ENCODE peak calls at places on chromosome 10, in eight cellular contexts. B is GM12865, C is brain microvascular endothelial cell, Z is DND-41, R is psoas muscle, V is BJ, T is mucosa of descending colon, D is hepatocyte. O is an unnamed sample.

GRCh38 chr10:15141136-15142067 is 27.1 kb downstream of the NMT2 start:
- DNase-seq in T (no peak), R (no peak), B (peak; percentile 84), C (peak; percentile 25), V (no peak), Z (peak; percentile 56), D (no peak), O (no peak)

GRCh38 chr10:102112210-102112817 is 7.9 kb downstream of the LDB1 start:
- DNase-seq in Z (no peak), D (no peak), T (no peak), C (no peak), V (no peak), B (no peak), R (no peak), O (no peak)

GRCh38 chr10:4883079-4883739 is 57.2 kb downstream of the AKR1E2 start:
- DNase-seq in D (no peak), R (no peak), T (no peak), B (no peak), C (no peak), Z (no peak), V (no peak), O (no peak)

GRCh38 chr10:48249763-48250351 is 24.6 kb downstream of the FRMPD2 start:
- DNase-seq in C (no peak), B (no peak), V (no peak), R (no peak), D (no peak), T (no peak), Z (peak; percentile 3), O (no peak)

GRCh38 chr10:12934777-12935176 is 66.7 kb downstream of the CCDC3 start:
- DNase-seq in C (peak; percentile 59), B (no peak), R (no peak), Z (no peak), T (no peak), V (no peak), D (no peak), O (no peak)

GRCh38 chr10:90987383-90987782 is 66.5 kb upstream of the ANKRD1 start:
- DNase-seq in C (no peak), B (no peak), T (no peak), V (no peak), Z (no peak), R (no peak), D (no peak), O (no peak)

GRCh38 chr10:29957887-29958330 is 101.5 kb downstream of the JCAD start:
- DNase-seq in D (no peak), C (peak; percentile 10), V (no peak), R (peak; percentile 87), T (no peak), B (peak; percentile 61), Z (no peak), O (no peak)

GRCh38 chr10:27995311-27995710 is 3.6 kb downstream of the ODAD2 start:
- DNase-seq in D (no peak), V (no peak), T (no peak), R (no peak), Z (no peak), B (no peak), C (no peak), O (no peak)

GRCh38 chr10:128859738-128860386 is 607.2 kb upstream of the MGMT start:
- DNase-seq in Z (peak; percentile 46), V (no peak), B (peak; percentile 43), D (peak; percentile 44), C (peak; percentile 20), R (no peak), T (no peak), O (no peak)

GRCh38 chr10:61971016-61971350 is 69.5 kb downstream of the ARID5B start:
- DNase-seq in R (no peak), V (no peak), C (no peak), B (no peak), Z (no peak), D (no peak), T (no peak), O (no peak)

GRCh38 chr10:4450981-4451501 is 375.0 kb upstream of the AKR1E2 start:
- DNase-seq in D (no peak), C (no peak), B (no peak), V (peak; percentile 85), T (no peak), R (no peak), Z (peak; percentile 71), O (peak; percentile 56)

GRCh38 chr10:9684186-9684585 is 1333.5 kb upstream of the CELF2 start:
- DNase-seq in T (no peak), D (no peak), Z (no peak), C (no peak), B (no peak), R (no peak), V (no peak), O (no peak)

GRCh38 chr10:69004821-69005220 is 16.2 kb downstream of the KIFBP start:
- DNase-seq in V (no peak), C (peak; percentile 12), T (no peak), D (peak; percentile 25), B (peak; percentile 60), Z (no peak), R (no peak), O (no peak)
- TF ChIP-seq CTCF in V (peak; percentile 52), C (peak; percentile 48), T (peak; percentile 9), D (peak; percentile 57), B (peak; percentile 54), Z (peak; percentile 52), R (peak; percentile 50), O (peak; percentile 43)

GRCh38 chr10:124825702-124826101 is 24.1 kb downstream of the ABRAXAS2 start:
- DNase-seq in C (no peak), T (no peak), B (no peak), Z (no peak), V (no peak), D (no peak), R (no peak), O (no peak)

GRCh38 chr10:124824507-124824906 is 22.9 kb downstream of the ABRAXAS2 start:
- DNase-seq in D (no peak), Z (no peak), T (no peak), R (no peak), B (no peak), C (no peak), V (no peak), O (no peak)

GRCh38 chr10:124830445-124830844 is 28.8 kb downstream of the ABRAXAS2 start:
- DNase-seq in V (no peak), R (no peak), D (no peak), Z (no peak), T (no peak), C (no peak), B (no peak), O (no peak)

GRCh38 chr10:124829447-124830115 is 28.0 kb downstream of the ABRAXAS2 start:
- DNase-seq in C (no peak), T (no peak), Z (no peak), R (no peak), V (no peak), D (no peak), B (no peak), O (no peak)

DNA sequence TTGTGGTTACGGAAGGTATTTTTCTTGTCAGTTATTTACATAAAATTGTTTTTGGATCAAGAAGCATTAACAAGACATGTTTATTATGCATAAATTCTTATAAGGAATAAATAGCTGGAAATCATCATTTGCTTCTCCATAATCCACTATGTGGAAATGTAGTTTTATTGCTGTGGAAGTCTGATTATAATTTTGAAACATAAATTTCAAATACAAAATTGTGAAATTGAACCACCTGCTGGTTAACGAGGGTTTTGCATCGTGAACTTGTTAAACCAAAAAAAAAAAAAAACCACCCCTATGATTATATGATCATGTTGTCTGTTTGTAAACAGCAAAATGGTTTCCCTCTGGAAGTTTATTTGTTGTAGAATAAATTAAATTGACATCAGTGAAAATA is 25.9 kb downstream of the ABRAXAS2 start:
- DNase-seq in T (no peak), V (no peak), B (peak; percentile 38), C (peak; percentile 1), D (peak; percentile 10), R (no peak), Z (no peak), O (no peak)
- H3K4me3 ChIP-seq in T (no peak overlapping the region), V (no peak overlapping the region), B (no peak overlapping the region), C (no peak overlapping the region), D (no peak overlapping the region), R (no peak overlapping the region), Z (no peak overlapping the region), O (no peak overlapping the region)

DNA sequence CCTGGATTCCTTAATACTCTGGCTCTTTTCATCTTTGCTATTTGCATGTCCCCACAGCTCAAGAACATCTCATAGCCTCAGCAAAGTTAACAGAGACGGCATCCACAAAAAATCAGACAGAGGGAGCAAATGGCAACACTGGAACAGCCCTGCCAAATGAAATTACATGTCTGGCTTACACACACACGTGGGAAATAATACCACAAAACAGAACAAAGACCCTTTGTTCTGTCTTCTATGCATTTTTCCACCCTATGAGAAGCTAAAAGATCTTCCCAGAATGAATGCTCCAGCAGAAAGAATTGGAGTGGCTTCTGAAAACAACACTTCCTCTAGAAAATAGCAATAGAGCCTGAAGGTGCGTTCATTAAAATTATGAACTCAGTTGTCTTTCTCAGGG is 139.6 kb downstream of the ALOX5 start:
- DNase-seq in D (no peak), C (no peak), B (no peak), T (no peak), Z (no peak), V (no peak), R (no peak), O (no peak)
- TF ChIP-seq CTCF in D (no peak), C (no peak), B (no peak), T (no peak), Z (no peak), V (no peak), R (no peak), O (no peak)

GRCh38 chr10:132410056-132410778 is 13.2 kb downstream of the PWWP2B start:
- DNase-seq in C (no peak), R (no peak), T (peak; percentile 61), D (no peak), Z (no peak), V (no peak), B (no peak), O (no peak)
- H3K4me3 ChIP-seq in C (no peak overlapping the region), R (no peak overlapping the region), T (no peak overlapping the region), D (no peak overlapping the region), Z (no peak overlapping the region), V (no peak overlapping the region), B (no peak overlapping the region), O (no peak overlapping the region)

DNA sequence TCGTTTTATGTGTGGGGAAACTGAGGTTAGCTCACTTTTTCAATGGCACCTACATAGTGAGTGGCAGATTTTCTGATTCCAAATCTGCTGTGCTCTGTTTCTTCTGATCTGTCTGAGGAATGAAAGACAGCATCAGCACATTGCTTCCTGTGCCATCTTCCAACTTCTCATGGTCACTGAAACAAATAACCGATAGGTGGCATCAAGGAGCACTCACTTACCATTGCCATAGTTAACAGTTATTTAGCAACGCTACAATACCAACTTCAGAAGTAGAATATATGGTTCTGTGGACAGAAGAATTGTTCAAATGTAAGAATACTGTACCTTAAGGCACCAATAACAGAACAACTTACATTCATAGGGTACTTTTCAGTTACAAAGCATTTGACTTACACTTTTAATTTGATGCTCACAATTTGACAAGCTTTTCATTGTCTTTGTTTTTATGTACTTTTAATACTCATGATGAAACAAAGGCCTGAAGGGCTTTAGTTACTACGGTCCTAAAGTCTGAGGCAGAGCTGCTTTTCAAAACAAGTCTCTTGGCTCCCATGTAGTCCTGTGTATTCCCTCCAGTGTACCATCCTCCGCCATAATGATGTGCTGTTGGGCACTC is 228.9 kb upstream of the TCF7L2 start:
- DNase-seq in D (peak; percentile 46), T (no peak), B (peak; percentile 37), R (no peak), Z (no peak), C (peak; percentile 35), V (no peak), O (no peak)
- TF ChIP-seq CTCF in D (peak; percentile 53), T (peak; percentile 39), B (peak; percentile 37), R (peak; percentile 68), Z (no peak), C (peak; percentile 72), V (peak; percentile 67), O (peak; percentile 63)